ENCODE peak calls at places on chromosomes 2 and 18, in five cellular contexts. X, W, U, C and H are unnamed samples.

GRCh38 chr2:201798252-201798918 is 8.0 kb upstream of the CDK15 start:
- DNase-seq in C (no peak), U (no peak), W (no peak), X (no peak), H (no peak)

GRCh38 chr2:240911641-240912265 is 5.6 kb downstream of the CROCC2 start:
- DNase-seq in X (no peak), U (no peak), C (no peak), W (no peak), H (no peak)

GRCh38 chr2:58186501-58186900 is 54.6 kb downstream of the FANCL start:
- DNase-seq in U (no peak), X (no peak), C (no peak), W (no peak), H (no peak)

GRCh38 chr2:206422493-206422892 is 20.8 kb upstream of the ADAM23 start:
- DNase-seq in X (no peak), W (no peak), C (no peak), U (no peak), H (no peak)

GRCh38 chr2:139365189-139365588 is 585.0 kb upstream of the NXPH2 start:
- DNase-seq in X (no peak), U (no peak), C (no peak), W (no peak), H (no peak)

GRCh38 chr2:179622635-179623034 is 238.8 kb downstream of the ZNF385B start:
- DNase-seq in X (no peak), U (no peak), C (no peak), W (no peak), H (no peak)

GRCh38 chr2:235485362-235485761 is 8.5 kb upstream of the AGAP1 start:
- DNase-seq in C (no peak), W (no peak), U (no peak), X (no peak), H (no peak)

GRCh38 chr18:44681039-44681595 is 429 bp downstream of the SETBP1 start:
- DNase-seq in W (no peak), U (no peak), X (no peak), C (no peak), H (no peak)

GRCh38 chr18:10197097-10197496 is 257.3 kb upstream of the APCDD1 start:
- DNase-seq in U (no peak), W (no peak), X (no peak), C (no peak), H (no peak)

GRCh38 chr2:220687231-220687843 is 884.8 kb downstream of the EPHA4 start:
- DNase-seq in C (peak; percentile 42), U (no peak), X (peak; percentile 59), W (peak; percentile 39), H (no peak)

GRCh38 chr2:6148887-6149286 is 456.7 kb downstream of the SOX11 start:
- DNase-seq in C (no peak), W (no peak), U (no peak), X (no peak), H (no peak)

GRCh38 chr2:133292267-133292666 is 276.0 kb downstream of the NCKAP5 start:
- DNase-seq in C (no peak), X (peak; percentile 12), U (no peak), W (no peak), H (no peak)

GRCh38 chr2:237150831-237151230 is 65.1 kb downstream of the COPS8 start:
- DNase-seq in U (no peak), C (no peak), W (no peak), X (no peak), H (no peak)

GRCh38 chr2:134463726-134464076 is 209.8 kb downstream of the MGAT5 start:
- DNase-seq in W (no peak), X (no peak), U (no peak), C (no peak), H (no peak)

GRCh38 chr2:223042284-223042683 is 9.7 kb upstream of the KCNE4 start:
- DNase-seq in U (no peak), W (no peak), X (no peak), C (no peak), H (no peak)

GRCh38 chr2:70083344-70084156 is 3.7 kb upstream of the PCBP1 start:
- DNase-seq in U (peak; percentile 88), W (peak; percentile 87), X (no peak), C (no peak), H (no peak)

GRCh38 chr18:11947214-11948119 is 33.8 kb upstream of the IMPA2 start:
- DNase-seq in X (no peak), U (peak; percentile 69), W (peak; percentile 79), C (peak; percentile 55), H (peak; percentile 83)

GRCh38 chr2:102915128-102915527 is 153.3 kb downstream of the TMEM182 start:
- DNase-seq in W (peak; percentile 7), U (no peak), C (no peak), X (no peak), H (no peak)

GRCh38 chr18:63963610-63964256 is 6.1 kb upstream of the SERPINB8 start:
- DNase-seq in X (peak; percentile 13), C (no peak), W (peak; percentile 55), U (no peak), H (no peak)

GRCh38 chr18:58213445-58213844 is 169.4 kb downstream of the NEDD4L start:
- DNase-seq in C (no peak), X (no peak), W (no peak), U (no peak), H (no peak)

GRCh38 chr2:159921752-159922404 is 123.9 kb upstream of the CD302 start:
- DNase-seq in U (no peak), X (peak; percentile 82), C (peak; percentile 80), W (peak; percentile 61), H (peak; percentile 79)

GRCh38 chr2:104371084-104371483 is 482.8 kb upstream of the POU3F3 start:
- DNase-seq in C (no peak), U (no peak), W (no peak), X (no peak), H (no peak)

GRCh38 chr2:127629637-127630036 is 16.3 kb upstream of the GPR17 start:
- DNase-seq in C (no peak), X (no peak), W (no peak), U (no peak), H (no peak)

GRCh38 chr18:9774150-9774549 is 66.0 kb downstream of the RAB31 start:
- DNase-seq in X (no peak), U (no peak), C (no peak), W (no peak), H (no peak)

GRCh38 chr2:222353998-222354397 is 55.2 kb upstream of the PAX3 start:
- DNase-seq in C (no peak), W (no peak), X (no peak), U (no peak), H (no peak)

GRCh38 chr18:56789004-56789888 is 138.1 kb downstream of the WDR7 start:
- DNase-seq in C (peak; percentile 33), U (no peak), W (peak; percentile 33), X (peak; percentile 13), H (peak; percentile 78)

GRCh38 chr2:43032248-43032893 is 194.0 kb downstream of the ZFP36L2 start:
- DNase-seq in U (no peak), C (no peak), W (no peak), X (no peak), H (no peak)

GRCh38 chr18:54261894-54262293 is 7.4 kb upstream of the POLI start:
- DNase-seq in W (no peak), U (peak; percentile 85), C (no peak), X (no peak), H (no peak)

GRCh38 chr2:145488571-145488970 is 968.7 kb upstream of the ZEB2 start:
- DNase-seq in X (no peak), W (no peak), C (no peak), U (no peak), H (no peak)

GRCh38 chr2:241410739-241411176 is 54.7 kb downstream of the FARP2 start:
- DNase-seq in U (no peak), W (peak; percentile 45), C (no peak), X (no peak), H (no peak)

GRCh38 chr2:201643216-201643651 is at the start of gene TMEM237:
- DNase-seq in W (peak; percentile 13), X (peak; percentile 57), U (no peak), C (no peak), H (no peak)

GRCh38 chr18:59927246-59927825 is 27.5 kb downstream of the PMAIP1 start:
- DNase-seq in C (no peak), W (no peak), X (no peak), U (peak; percentile 98), H (no peak)

GRCh38 chr2:198347936-198348335 is 543.5 kb downstream of the PLCL1 start:
- DNase-seq in W (no peak), C (no peak), U (no peak), X (no peak), H (no peak)

GRCh38 chr2:240247868-240248820 is 107.7 kb upstream of the OTOS start:
- DNase-seq in X (no peak), W (no peak), U (no peak), C (no peak), H (no peak)

GRCh38 chr18:23451011-23451410 is 2.1 kb upstream of the RIOK3 start:
- DNase-seq in C (no peak), U (no peak), X (no peak), W (no peak), H (no peak)

GRCh38 chr2:204691911-204692510 is 146.7 kb downstream of the PARD3B start:
- DNase-seq in W (peak; percentile 75), C (peak; percentile 68), U (no peak), X (peak; percentile 54), H (no peak)
- TF ChIP-seq SUZ12 in W (no peak), C (no peak), U (no peak), X (no peak), H (no peak)

DNA sequence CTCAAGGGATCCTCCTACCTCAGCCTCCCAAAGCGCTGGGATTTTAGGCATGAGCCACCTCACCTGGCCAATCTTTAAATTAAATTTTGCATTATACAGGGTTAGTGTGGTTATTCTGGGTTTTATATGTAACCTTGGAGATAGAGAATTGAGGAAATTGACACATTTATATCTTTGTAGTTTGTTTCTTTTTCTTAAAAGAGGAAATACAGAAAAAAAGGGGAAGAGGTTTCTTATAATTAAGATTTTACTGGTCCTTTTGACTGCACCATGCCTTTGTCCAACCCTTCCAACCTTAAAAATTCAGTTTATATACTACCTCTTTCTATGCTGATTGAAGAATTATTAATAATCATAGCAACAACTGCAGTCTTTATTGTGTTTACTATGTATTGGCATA is 210.1 kb upstream of the STON1 start:
- DNase-seq in X (no peak), U (no peak), W (no peak), C (no peak), H (no peak)
- TF ChIP-seq SUZ12 in X (no peak), U (no peak), W (no peak), C (no peak), H (no peak)

GRCh38 chr2:54500404-54501147 is 44.4 kb downstream of the SPTBN1 start:
- DNase-seq in W (no peak), U (no peak), X (no peak), C (no peak), H (no peak)

GRCh38 chr2:54494087-54494486 is 38.0 kb downstream of the SPTBN1 start:
- DNase-seq in W (no peak), U (no peak), X (no peak), C (no peak), H (no peak)

GRCh38 chr2:54499666-54500065 is 43.5 kb downstream of the SPTBN1 start:
- DNase-seq in W (no peak), C (no peak), X (no peak), U (no peak), H (no peak)

GRCh38 chr2:54496920-54497319 is 40.8 kb downstream of the SPTBN1 start:
- DNase-seq in U (no peak), W (no peak), C (no peak), X (no peak), H (no peak)

GRCh38 chr2:54497738-54498680 is 41.9 kb downstream of the SPTBN1 start:
- DNase-seq in W (peak; percentile 70), X (peak; percentile 56), C (peak; percentile 32), U (no peak), H (no peak)
- TF ChIP-seq SUZ12 in W (no peak), X (no peak), C (no peak), U (no peak), H (no peak)

GRCh38 chr2:68737717-68738116 is 3.1 kb downstream of the ARHGAP25 start:
- DNase-seq in C (no peak), W (no peak), U (no peak), X (no peak), H (no peak)
- TF ChIP-seq SUZ12 in C (no peak), W (no peak), U (no peak), X (no peak), H (no peak)